ENCODE peak calls at places on chromosomes 2 and 18, in four cellular contexts. K, R, I and J are unnamed samples.

GRCh38 chr2:73295751-73296400 is 2.5 kb upstream of the EGR4 start:
- DNase-seq in R (no peak), I (no peak), K (no peak), J (no peak)

GRCh38 chr2:74063486-74063885 is 78.8 kb downstream of the TET3 start:
- DNase-seq in K (no peak), I (no peak), R (no peak), J (no peak)

GRCh38 chr2:179817181-179817841 is 44.1 kb downstream of the ZNF385B start:
- DNase-seq in K (no peak), I (no peak), R (no peak), J (no peak)

GRCh38 chr2:126908721-126909177 is 10.1 kb downstream of the TEX51 start:
- DNase-seq in I (no peak), K (no peak), R (no peak), J (no peak)

GRCh38 chr2:73776869-73777519 is 2.9 kb downstream of the DUSP11 start:
- DNase-seq in I (no peak), R (no peak), K (no peak), J (no peak)

GRCh38 chr2:75074708-75075107 is 116.3 kb downstream of the POLE4 start:
- DNase-seq in K (no peak), I (no peak), R (no peak), J (no peak)

GRCh38 chr2:106956879-106957278 is 70.9 kb upstream of the ST6GAL2 start:
- DNase-seq in R (no peak), I (peak; percentile 87), K (peak; percentile 92), J (no peak)

GRCh38 chr2:56195563-56195962 is 11.8 kb downstream of the CCDC85A start:
- DNase-seq in I (no peak), K (no peak), R (no peak), J (no peak)

GRCh38 chr2:172084734-172085459 is 410 bp upstream of the DLX1 start:
- DNase-seq in I (peak; percentile 96), K (peak; percentile 96), R (peak; percentile 90), J (peak; percentile 96)

GRCh38 chr2:205386109-205386508 is 296.2 kb upstream of the NRP2 start:
- DNase-seq in K (peak; percentile 33), R (no peak), I (no peak), J (no peak)

GRCh38 chr2:71517851-71518250 is 64.5 kb downstream of the DYSF start:
- DNase-seq in K (no peak), I (no peak), R (no peak), J (no peak)

GRCh38 chr18:5455644-5456043 is 88.2 kb downstream of the EPB41L3 start:
- DNase-seq in I (no peak), K (peak; percentile 20), R (no peak), J (no peak)

GRCh38 chr2:158637357-158637756 is 157.8 kb upstream of the DAPL1 start:
- DNase-seq in R (no peak), I (no peak), K (no peak), J (no peak)

GRCh38 chr2:165758276-165758675 is 35.8 kb downstream of the GALNT3 start:
- DNase-seq in R (peak; percentile 97), K (no peak), I (no peak), J (peak; percentile 5)

GRCh38 chr2:37876227-37876626 is 48.9 kb upstream of the RMDN2 start:
- DNase-seq in I (no peak), R (no peak), K (no peak), J (no peak)

GRCh38 chr2:67389286-67389685 is 7.8 kb upstream of the ETAA1 start:
- DNase-seq in R (no peak), I (no peak), K (peak; percentile 52), J (no peak)

GRCh38 chr2:64594563-64594989 is 59.1 kb downstream of the SERTAD2 start:
- DNase-seq in R (no peak), I (peak; percentile 57), K (peak; percentile 55), J (no peak)

GRCh38 chr2:20381457-20381856 is 30.8 kb upstream of the PUM2 start:
- DNase-seq in K (no peak), R (peak; percentile 75), I (peak; percentile 28), J (peak; percentile 97)

GRCh38 chr18:44079602-44080001 is 601.1 kb upstream of the SETBP1 start:
- DNase-seq in K (no peak), I (no peak), R (no peak), J (no peak)

GRCh38 chr18:8834837-8835236 is 129.5 kb downstream of the MTCL1 start:
- DNase-seq in R (no peak), I (no peak), K (no peak), J (no peak)

GRCh38 chr2:70779911-70780580 is 10.4 kb downstream of the FIGLA start:
- DNase-seq in K (peak; percentile 82), R (no peak), I (peak; percentile 22), J (no peak)

GRCh38 chr2:70946832-70947442 is 11.2 kb downstream of the ATP6V1B1 start:
- DNase-seq in I (peak; percentile 24), R (peak; percentile 42), K (peak; percentile 60), J (peak; percentile 48)

GRCh38 chr2:229445013-229445412 is 173.9 kb upstream of the PID1 start:
- DNase-seq in I (peak; percentile 76), R (no peak), K (peak; percentile 85), J (no peak)

GRCh38 chr2:16281451-16282330 is 341.3 kb downstream of the MYCN start:
- DNase-seq in I (no peak), K (no peak), R (peak; percentile 68), J (peak; percentile 35)

GRCh38 chr2:60707750-60708371 is 48.2 kb upstream of the PAPOLG start:
- DNase-seq in I (no peak), K (peak; percentile 60), R (peak; percentile 4), J (peak; percentile 17)

GRCh38 chr2:124810132-124810531 is 785.0 kb downstream of the CNTNAP5 start:
- DNase-seq in K (no peak), R (peak; percentile 26), I (no peak), J (peak; percentile 37)

GRCh38 chr18:74083071-74083954 is 64.3 kb downstream of the FBXO15 start:
- DNase-seq in I (no peak), K (no peak), R (no peak), J (no peak)

GRCh38 chr2:200275281-200276103 is 31.0 kb upstream of the SPATS2L start:
- DNase-seq in K (peak; percentile 18), R (no peak), I (no peak), J (no peak)